ENCODE peak calls at places on chromosomes 11 and 22, in six cellular contexts. One of them, this sample, is unnamed. For H3K4me1 and H3K27me3, the result is how much of the 10 kb centered on the place peaks cover.

GRCh38 chr11:93051181-93051580 is 81.7 kb downstream of the MTNR1B start:
- DNase-seq in left ventricle myocardium inferior: no peak
- DNase-seq in CD4-positive, CD25-positive, alpha-beta regulatory T cell: no peak
- DNase-seq in pancreas: no peak
- DNase-seq in stomach: no peak
- DNase-seq in heart right ventricle: no peak
- DNase-seq in this sample: no peak

GRCh38 chr11:27699242-27699925 is 871 bp downstream of the BDNF start:
- DNase-seq in left ventricle myocardium inferior: no peak
- DNase-seq in stomach: no peak
- DNase-seq in heart right ventricle: no peak
- DNase-seq in pancreas: peak
- DNase-seq in CD4-positive, CD25-positive, alpha-beta regulatory T cell: no peak
- DNase-seq in this sample: no peak

GRCh38 chr11:122668562-122669090 is 13.1 kb downstream of the UBASH3B start:
- DNase-seq in heart right ventricle: no peak
- DNase-seq in left ventricle myocardium inferior: no peak
- DNase-seq in stomach: no peak
- DNase-seq in pancreas: no peak
- DNase-seq in CD4-positive, CD25-positive, alpha-beta regulatory T cell: peak
- DNase-seq in this sample: no peak

GRCh38 chr22:37739611-37740049 is 42.8 kb downstream of the TRIOBP start:
- DNase-seq in pancreas: no peak
- DNase-seq in CD4-positive, CD25-positive, alpha-beta regulatory T cell: no peak
- DNase-seq in stomach: no peak
- DNase-seq in heart right ventricle: no peak
- DNase-seq in left ventricle myocardium inferior: peak
- DNase-seq in this sample: no peak

GRCh38 chr11:102666331-102666957 is 39.1 kb downstream of the MMP27 start:
- DNase-seq in pancreas: no peak
- DNase-seq in heart right ventricle: no peak
- DNase-seq in CD4-positive, CD25-positive, alpha-beta regulatory T cell: peak
- DNase-seq in stomach: no peak
- DNase-seq in left ventricle myocardium inferior: no peak
- DNase-seq in this sample: peak

GRCh38 chr11:46348566-46348981 is 1.3 kb downstream of the DGKZ start:
- DNase-seq in pancreas: no peak
- DNase-seq in left ventricle myocardium inferior: no peak
- DNase-seq in stomach: no peak
- DNase-seq in CD4-positive, CD25-positive, alpha-beta regulatory T cell: no peak
- DNase-seq in heart right ventricle: no peak
- DNase-seq in this sample: no peak

GRCh38 chr11:119940401-119940976 is 197.4 kb downstream of the TRIM29 start:
- DNase-seq in stomach: no peak
- DNase-seq in left ventricle myocardium inferior: no peak
- DNase-seq in pancreas: no peak
- DNase-seq in CD4-positive, CD25-positive, alpha-beta regulatory T cell: no peak
- DNase-seq in heart right ventricle: no peak
- DNase-seq in this sample: no peak

GRCh38 chr22:49298834-49299750 is 528.6 kb downstream of the BRD1 start:
- DNase-seq in stomach: peak
- DNase-seq in left ventricle myocardium inferior: no peak
- DNase-seq in pancreas: no peak
- DNase-seq in CD4-positive, CD25-positive, alpha-beta regulatory T cell: no peak
- DNase-seq in heart right ventricle: peak
- DNase-seq in this sample: no peak

GRCh38 chr11:40387240-40387980 is 1072.0 kb downstream of the LRRC4C start:
- DNase-seq in left ventricle myocardium inferior: no peak
- DNase-seq in heart right ventricle: no peak
- DNase-seq in pancreas: no peak
- DNase-seq in stomach: no peak
- DNase-seq in CD4-positive, CD25-positive, alpha-beta regulatory T cell: no peak
- DNase-seq in this sample: no peak

GRCh38 chr11:2825886-2826678 is 59.5 kb downstream of the CDKN1C start:
- DNase-seq in heart right ventricle: peak
- DNase-seq in stomach: no peak
- DNase-seq in left ventricle myocardium inferior: peak
- DNase-seq in pancreas: peak
- DNase-seq in CD4-positive, CD25-positive, alpha-beta regulatory T cell: no peak
- DNase-seq in this sample: peak

GRCh38 chr22:50620861-50621490 is 7.0 kb downstream of the ARSA start:
- DNase-seq in CD4-positive, CD25-positive, alpha-beta regulatory T cell: peak
- DNase-seq in left ventricle myocardium inferior: no peak
- DNase-seq in pancreas: peak
- DNase-seq in heart right ventricle: no peak
- DNase-seq in stomach: no peak
- DNase-seq in this sample: no peak

GRCh38 chr22:20036119-20036518 is 15.2 kb downstream of the TANGO2 start:
- DNase-seq in stomach: no peak
- DNase-seq in left ventricle myocardium inferior: no peak
- DNase-seq in pancreas: no peak
- DNase-seq in CD4-positive, CD25-positive, alpha-beta regulatory T cell: no peak
- DNase-seq in heart right ventricle: no peak
- DNase-seq in this sample: no peak

GRCh38 chr11:904380-904779 is 6.2 kb downstream of the CHID1 start:
- DNase-seq in stomach: no peak
- DNase-seq in pancreas: peak
- DNase-seq in left ventricle myocardium inferior: no peak
- DNase-seq in heart right ventricle: no peak
- DNase-seq in CD4-positive, CD25-positive, alpha-beta regulatory T cell: no peak
- DNase-seq in this sample: no peak

GRCh38 chr22:22574361-22574760 is 15.3 kb upstream of the PRAME start:
- DNase-seq in pancreas: no peak
- DNase-seq in heart right ventricle: no peak
- DNase-seq in left ventricle myocardium inferior: no peak
- DNase-seq in stomach: no peak
- DNase-seq in CD4-positive, CD25-positive, alpha-beta regulatory T cell: no peak
- DNase-seq in this sample: no peak

GRCh38 chr11:130409618-130410388 is 18.6 kb downstream of the ADAMTS8 start:
- DNase-seq in CD4-positive, CD25-positive, alpha-beta regulatory T cell: no peak
- DNase-seq in stomach: no peak
- DNase-seq in left ventricle myocardium inferior: no peak
- DNase-seq in heart right ventricle: no peak
- DNase-seq in pancreas: no peak
- DNase-seq in this sample: no peak

DNA sequence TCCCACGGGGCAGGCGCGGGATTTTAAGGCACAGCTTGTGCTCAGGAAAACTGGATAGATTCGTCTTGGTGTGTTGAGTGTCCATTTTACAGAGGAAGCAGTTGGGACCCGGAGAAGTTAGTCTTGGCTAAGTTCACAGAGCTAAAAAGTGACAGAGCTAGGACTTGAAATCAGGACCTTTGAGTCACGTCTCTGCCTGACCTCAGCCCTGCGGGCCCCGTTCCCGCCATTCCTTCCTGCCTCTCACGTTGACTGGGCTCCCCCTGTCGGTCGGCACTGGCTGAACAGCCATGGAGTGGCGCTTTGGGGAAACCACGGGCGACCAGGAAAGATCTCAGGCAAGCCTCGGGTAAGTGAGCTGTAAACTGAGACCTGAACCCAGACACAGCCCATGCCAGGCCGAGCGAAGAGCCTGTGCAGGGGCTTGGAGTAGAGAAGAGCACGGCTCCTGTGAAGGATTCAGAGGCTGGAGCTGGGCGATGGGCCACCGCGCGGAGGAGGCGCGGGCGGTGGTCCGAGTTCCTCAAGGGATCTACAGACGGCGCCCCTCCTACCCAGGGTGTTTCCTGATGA is 54.1 kb downstream of the WNT11 start:
- DNase-seq in CD4-positive, CD25-positive, alpha-beta regulatory T cell: peak
- DNase-seq in stomach: peak
- DNase-seq in pancreas: peak
- DNase-seq in heart right ventricle: peak
- DNase-seq in left ventricle myocardium inferior: peak
- DNase-seq in this sample: peak
- H3K4me1 ChIP-seq in CD4-positive, CD25-positive, alpha-beta regulatory T cell: under half
- H3K4me1 ChIP-seq in stomach: under half
- H3K4me1 ChIP-seq in pancreas: under half
- H3K4me1 ChIP-seq in heart right ventricle: under half
- H3K4me1 ChIP-seq in left ventricle myocardium inferior: under half
- H3K4me1 ChIP-seq in this sample: half or more

DNA sequence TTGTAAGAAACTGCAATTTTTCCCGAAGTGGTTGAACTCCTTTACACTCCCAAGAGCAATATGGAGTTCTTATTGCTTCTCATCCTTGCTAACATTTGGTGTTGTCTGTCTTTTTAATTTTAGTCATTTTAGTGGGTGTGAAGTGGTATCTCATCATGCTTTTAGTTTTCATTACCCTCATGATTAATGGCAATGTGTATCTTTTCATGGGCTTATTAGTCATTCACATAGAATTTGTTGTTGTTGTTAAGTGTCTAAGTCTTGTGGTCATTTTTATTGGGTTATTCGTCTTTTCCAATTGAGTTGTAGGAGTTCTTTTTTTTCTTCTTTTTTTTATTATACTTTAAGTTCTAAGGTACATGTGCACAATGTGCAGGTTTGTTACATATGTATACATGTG is 238.3 kb upstream of the SESN3 start:
- DNase-seq in stomach: no peak
- DNase-seq in CD4-positive, CD25-positive, alpha-beta regulatory T cell: no peak
- DNase-seq in heart right ventricle: no peak
- DNase-seq in pancreas: no peak
- DNase-seq in left ventricle myocardium inferior: no peak
- DNase-seq in this sample: no peak
- H3K27me3 ChIP-seq in stomach: under half
- H3K27me3 ChIP-seq in CD4-positive, CD25-positive, alpha-beta regulatory T cell: under half
- H3K27me3 ChIP-seq in heart right ventricle: under half
- H3K27me3 ChIP-seq in pancreas: under half
- H3K27me3 ChIP-seq in left ventricle myocardium inferior: under half
- H3K27me3 ChIP-seq in this sample: under half

GRCh38 chr11:124876818-124877630 is 11.8 kb downstream of the ROBO3 start:
- DNase-seq in stomach: no peak
- DNase-seq in heart right ventricle: no peak
- DNase-seq in pancreas: no peak
- DNase-seq in left ventricle myocardium inferior: no peak
- DNase-seq in CD4-positive, CD25-positive, alpha-beta regulatory T cell: no peak
- DNase-seq in this sample: no peak

GRCh38 chr11:124879229-124879998 is 14.2 kb downstream of the ROBO3 start:
- DNase-seq in left ventricle myocardium inferior: no peak
- DNase-seq in stomach: no peak
- DNase-seq in pancreas: peak
- DNase-seq in CD4-positive, CD25-positive, alpha-beta regulatory T cell: no peak
- DNase-seq in heart right ventricle: no peak
- DNase-seq in this sample: peak

GRCh38 chr11:124878497-124879228 is 13.4 kb downstream of the ROBO3 start:
- DNase-seq in stomach: no peak
- DNase-seq in pancreas: no peak
- DNase-seq in heart right ventricle: no peak
- DNase-seq in left ventricle myocardium inferior: no peak
- DNase-seq in CD4-positive, CD25-positive, alpha-beta regulatory T cell: no peak
- DNase-seq in this sample: peak

GRCh38 chr11:124875943-124876817 is 10.9 kb downstream of the ROBO3 start:
- DNase-seq in stomach: peak
- DNase-seq in pancreas: peak
- DNase-seq in heart right ventricle: peak
- DNase-seq in CD4-positive, CD25-positive, alpha-beta regulatory T cell: peak
- DNase-seq in left ventricle myocardium inferior: peak
- DNase-seq in this sample: peak

DNA sequence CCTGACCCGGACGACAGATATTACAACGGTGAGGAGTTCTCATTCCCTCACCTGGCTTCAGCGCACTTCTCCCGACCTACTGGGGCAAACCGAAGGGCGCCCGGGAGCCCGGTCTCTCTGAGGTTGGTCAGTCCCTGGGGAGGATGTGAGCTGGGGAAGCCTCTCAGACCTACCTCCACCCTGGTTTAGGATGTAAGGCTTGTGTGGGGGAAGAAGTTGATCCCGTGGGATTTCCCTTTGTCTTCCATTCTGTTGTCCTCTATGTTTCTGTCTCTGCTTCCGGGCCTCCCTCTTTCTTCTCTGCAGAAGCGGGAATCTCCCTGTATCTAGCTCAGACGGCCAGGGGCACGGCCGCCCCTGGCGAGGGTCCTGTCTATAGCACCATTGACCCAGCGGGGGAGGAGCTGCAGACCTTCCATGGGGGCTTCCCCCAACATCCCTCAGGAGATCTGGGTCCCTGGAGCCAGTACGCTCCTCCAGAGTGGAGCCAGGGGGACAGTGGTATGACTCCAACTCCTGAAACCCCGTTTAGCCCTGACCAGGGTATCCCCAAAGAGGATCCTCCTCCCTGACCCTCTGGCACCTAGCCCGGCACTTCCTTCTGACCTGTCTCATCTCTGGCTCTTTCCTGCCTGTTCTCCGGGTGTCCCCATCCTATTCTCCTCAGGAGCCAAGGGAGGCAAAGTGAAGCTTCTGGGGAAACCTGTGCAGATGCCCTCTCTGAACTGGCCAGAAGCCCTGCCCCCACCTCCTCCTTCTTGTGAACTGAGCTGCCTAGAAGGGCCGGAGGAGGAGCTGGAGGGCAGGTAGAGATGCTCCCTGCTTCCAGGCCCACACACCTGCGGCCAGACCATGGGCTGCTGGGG is 12.6 kb downstream of the ROBO3 start:
- DNase-seq in CD4-positive, CD25-positive, alpha-beta regulatory T cell: no peak
- DNase-seq in left ventricle myocardium inferior: no peak
- DNase-seq in pancreas: no peak
- DNase-seq in stomach: no peak
- DNase-seq in heart right ventricle: no peak
- DNase-seq in this sample: peak
- H3K4me3 ChIP-seq in CD4-positive, CD25-positive, alpha-beta regulatory T cell: no peak
- H3K4me3 ChIP-seq in left ventricle myocardium inferior: peak
- H3K4me3 ChIP-seq in pancreas: peak
- H3K4me3 ChIP-seq in stomach: peak
- H3K4me3 ChIP-seq in heart right ventricle: peak
- H3K4me3 ChIP-seq in this sample: no peak

GRCh38 chr11:63884191-63884590 is 32.8 kb downstream of the RCOR2 start:
- DNase-seq in pancreas: no peak
- DNase-seq in CD4-positive, CD25-positive, alpha-beta regulatory T cell: no peak
- DNase-seq in left ventricle myocardium inferior: no peak
- DNase-seq in heart right ventricle: no peak
- DNase-seq in stomach: no peak
- DNase-seq in this sample: no peak
- H3K4me1 ChIP-seq in pancreas: under half
- H3K4me1 ChIP-seq in CD4-positive, CD25-positive, alpha-beta regulatory T cell: half or more
- H3K4me1 ChIP-seq in left ventricle myocardium inferior: half or more
- H3K4me1 ChIP-seq in heart right ventricle: under half
- H3K4me1 ChIP-seq in stomach: half or more
- H3K4me1 ChIP-seq in this sample: under half

GRCh38 chr11:20597924-20598484 is 1.4 kb upstream of the SLC6A5 start:
- DNase-seq in stomach: no peak
- DNase-seq in pancreas: no peak
- DNase-seq in left ventricle myocardium inferior: no peak
- DNase-seq in CD4-positive, CD25-positive, alpha-beta regulatory T cell: no peak
- DNase-seq in heart right ventricle: no peak
- DNase-seq in this sample: no peak
- H3K27me3 ChIP-seq in stomach: under half
- H3K27me3 ChIP-seq in pancreas: under half
- H3K27me3 ChIP-seq in left ventricle myocardium inferior: half or more
- H3K27me3 ChIP-seq in CD4-positive, CD25-positive, alpha-beta regulatory T cell: under half
- H3K27me3 ChIP-seq in heart right ventricle: half or more
- H3K27me3 ChIP-seq in this sample: under half

This sample was measured in Caco-2.